ENCODE peak calls at places on chromosomes 12 and 14, in eight cellular contexts. I is astrocyte of the spinal cord, R is ovary, B is omental fat pad, G is bronchial epithelial cell, S is tibial nerve, Q is cardiac muscle cell, Z is fibroblast of pulmonary artery. E is an unnamed sample.

GRCh38 chr12:116302200-116303075 is 24.9 kb upstream of the MED13L start:
- DNase-seq in B (no peak), R (no peak), G (no peak), I (no peak), S (no peak), Z (no peak), Q (no peak), E (no peak)

GRCh38 chr14:34237677-34238076 is 224.4 kb downstream of the SPTSSA start:
- DNase-seq in I (no peak), R (no peak), G (no peak), S (no peak), B (no peak), Q (no peak), Z (no peak), E (no peak)

GRCh38 chr14:32004300-32004699 is 72.8 kb upstream of the ARHGAP5 start:
- DNase-seq in Q (no peak), S (no peak), B (no peak), I (peak), R (no peak), G (peak), Z (peak), E (no peak)

GRCh38 chr14:44170554-44170953 is 336.5 kb downstream of the FSCB start:
- DNase-seq in G (no peak), I (no peak), Z (no peak), S (no peak), B (no peak), Q (no peak), R (no peak), E (no peak)

GRCh38 chr14:104724407-104724980 is 465 bp downstream of the ADSS1 start:
- DNase-seq in G (no peak), Z (no peak), B (no peak), R (peak), Q (peak), S (no peak), I (no peak), E (no peak)

GRCh38 chr12:100652488-100652887 is 79.0 kb downstream of the GAS2L3 start:
- DNase-seq in G (no peak), S (no peak), B (no peak), Z (no peak), Q (no peak), R (no peak), I (no peak), E (no peak)

GRCh38 chr12:124837958-124838803 is 25.5 kb downstream of the SCARB1 start:
- DNase-seq in R (peak), I (peak), Z (peak), G (peak), B (peak), S (peak), Q (no peak), E (peak)

GRCh38 chr14:94646481-94646880 is 34.3 kb downstream of the SERPINA3 start:
- DNase-seq in Q (no peak), I (peak), Z (peak), B (no peak), G (peak), R (no peak), S (no peak), E (no peak)

GRCh38 chr14:68391292-68392014 is 401.4 kb downstream of the ZFP36L1 start:
- DNase-seq in G (no peak), Z (peak), Q (no peak), R (peak), B (no peak), I (peak), S (no peak), E (no peak)

GRCh38 chr14:41606249-41607118 is at the start of gene LRFN5:
- DNase-seq in G (no peak), I (peak), Z (peak), Q (peak), R (peak), S (no peak), B (peak), E (no peak)

GRCh38 chr14:22897357-22897756 is 14.3 kb downstream of the REM2 start:
- DNase-seq in I (no peak), Q (no peak), S (no peak), G (no peak), B (no peak), R (no peak), Z (no peak), E (no peak)

GRCh38 chr12:4272976-4273650 is 449 bp upstream of the CCND2 start:
- DNase-seq in R (no peak), Q (no peak), Z (no peak), I (no peak), S (no peak), B (no peak), G (peak), E (no peak)

GRCh38 chr14:91719839-91720238 is 12.0 kb downstream of the CATSPERB start:
- DNase-seq in S (no peak), B (no peak), Z (no peak), Q (no peak), I (no peak), G (no peak), R (no peak), E (no peak)

DNA sequence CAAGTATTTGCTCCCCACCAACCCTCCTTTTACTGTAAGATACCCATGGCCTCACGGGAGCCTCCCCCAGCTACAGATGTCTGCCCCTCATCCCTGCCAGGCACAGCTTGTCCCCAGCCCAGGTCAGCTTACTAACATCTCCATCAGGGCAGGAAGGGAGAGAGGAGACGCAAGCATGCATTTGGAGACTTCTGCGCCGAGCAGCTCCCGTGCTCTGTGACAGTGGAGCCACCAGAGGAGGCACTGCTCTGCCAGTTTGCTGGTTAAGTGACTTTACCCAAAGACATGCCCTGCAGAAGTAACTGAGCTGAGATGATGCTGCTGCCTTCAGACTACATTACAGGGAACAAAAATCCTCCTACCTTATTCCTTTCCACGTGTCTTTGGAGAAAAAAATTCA is 133.4 kb downstream of the ESRRB start:
- DNase-seq in Z (no peak), Q (no peak), B (no peak), I (no peak), R (no peak), G (no peak), S (no peak), E (no peak)
- TF ChIP-seq CTCF in Z (no peak), Q (no peak), B (no peak), I (no peak), R (no peak), G (no peak), S (no peak), E (no peak)

GRCh38 chr12:55729592-55730446 is 1.0 kb upstream of the CD63 start:
- DNase-seq in I (peak), Q (peak), G (peak), Z (peak), S (peak), B (peak), R (peak), E (no peak)
- TF ChIP-seq CTCF in I (no peak), Q (peak), G (no peak), Z (no peak), S (peak), B (no peak), R (no peak), E (no peak)

DNA sequence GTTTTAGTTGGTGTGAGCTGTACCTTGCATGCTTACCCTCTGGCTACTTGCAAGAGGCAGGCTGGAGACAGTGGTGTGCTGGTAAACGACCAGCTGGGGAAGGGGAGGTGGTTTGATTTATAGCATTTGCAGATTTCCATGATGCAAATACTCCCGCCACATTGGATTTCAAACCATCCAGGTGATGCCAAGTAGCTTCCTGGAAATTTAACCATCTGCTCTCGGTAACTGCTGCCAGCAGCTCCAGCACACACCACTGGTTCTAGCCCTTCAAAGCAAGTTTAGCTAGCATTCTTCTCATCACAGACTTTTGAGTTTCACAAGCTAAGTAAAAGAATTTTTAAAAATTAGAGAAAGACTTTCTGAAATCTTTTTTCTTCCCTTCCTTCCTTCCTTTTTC is 104.5 kb upstream of the AMIGO2 start:
- DNase-seq in R (no peak), G (no peak), Q (no peak), B (no peak), S (no peak), Z (no peak), I (no peak), E (no peak)
- TF ChIP-seq CTCF in R (no peak), G (no peak), Q (no peak), B (no peak), S (no peak), Z (no peak), I (no peak), E (no peak)

GRCh38 chr14:95679995-95680735 is 6.1 kb upstream of the TCL1B start:
- DNase-seq in S (no peak), Q (peak), Z (no peak), B (no peak), R (no peak), I (no peak), G (no peak), E (no peak)
- TF ChIP-seq CTCF in S (no peak), Q (no peak), Z (no peak), B (no peak), R (no peak), I (no peak), G (no peak), E (no peak)

GRCh38 chr14:78595797-78596196 is 425.6 kb downstream of the NRXN3 start:
- DNase-seq in Q (no peak), B (no peak), R (no peak), Z (no peak), I (no peak), S (no peak), G (no peak), E (no peak)
- TF ChIP-seq CTCF in Q (peak), B (no peak), R (no peak), Z (peak), I (peak), S (no peak), G (peak), E (no peak)

GRCh38 chr14:53954551-53955233 is 1.9 kb downstream of the BMP4 start:
- DNase-seq in I (peak), R (peak), S (no peak), Z (peak), B (no peak), Q (peak), G (no peak), E (no peak)
- TF ChIP-seq CTCF in I (peak), R (no peak), S (no peak), Z (no peak), B (no peak), Q (no peak), G (peak), E (no peak)

E was measured in AG09319.